ENCODE peak calls at places on chromosomes 4 and X, in seven cellular contexts. W is K562, L is body of pancreas, X is A549, G is right lobe of liver, I is heart left ventricle, J is upper lobe of left lung. P is an unnamed sample.

GRCh38 chr4:25007608-25008007 is 23.1 kb downstream of the LGI2 start:
- ATAC-seq in J (peak), G (no peak), I (no peak), W (no peak), L (no peak), X (no peak), P (no peak)

GRCh38 chrX:41240504-41240903 is 93.5 kb upstream of the DDX3X start:
- ATAC-seq in G (no peak), X (no peak), L (no peak), I (no peak), W (no peak), J (no peak), P (no peak)

GRCh38 chr4:7124643-7125442 is 57.0 kb upstream of the GRPEL1 start:
- ATAC-seq in G (peak), J (peak), I (peak), W (peak), L (peak), X (peak), P (peak)

GRCh38 chrX:71606536-71607216 is 11.6 kb downstream of the CXCR3 start:
- ATAC-seq in W (no peak), G (no peak), L (no peak), I (no peak), X (no peak), J (no peak), P (no peak)

GRCh38 chr4:17385403-17385802 is 126.5 kb downstream of the QDPR start:
- ATAC-seq in X (no peak), L (no peak), G (peak), J (peak), I (peak), W (no peak), P (no peak)

GRCh38 chr4:40149960-40150385 is 46.9 kb upstream of the RHOH start:
- ATAC-seq in L (peak), I (peak), J (peak), W (peak), G (peak), X (peak), P (no peak)

GRCh38 chr4:84597450-84597849 is 14.5 kb downstream of the CDS1 start:
- ATAC-seq in J (peak), L (no peak), G (no peak), W (peak), X (no peak), I (no peak), P (no peak)

GRCh38 chr4:39106011-39106410 is 44.0 kb downstream of the KLHL5 start:
- ATAC-seq in L (no peak), J (no peak), I (no peak), G (no peak), X (no peak), W (no peak), P (no peak)

GRCh38 chrX:17403231-17403691 is 28.3 kb downstream of the NHS start:
- ATAC-seq in J (no peak), L (peak), W (no peak), I (peak), G (no peak), X (no peak), P (peak)

GRCh38 chr4:8592366-8593267 is at the start of gene CPZ:
- ATAC-seq in W (peak), J (peak), I (no peak), X (peak), L (no peak), G (no peak), P (peak)

GRCh38 chrX:22057667-22058066 is 25.5 kb downstream of the PHEX start:
- ATAC-seq in J (no peak), L (no peak), I (no peak), W (no peak), G (no peak), X (no peak), P (no peak)

GRCh38 chr4:82797591-82798081 is 960 bp downstream of the SCD5 start:
- ATAC-seq in G (peak), W (no peak), I (no peak), X (no peak), L (peak), J (no peak), P (no peak)

GRCh38 chr4:82799006-82799881 is 648 bp upstream of the SCD5 start:
- ATAC-seq in W (peak), G (peak), L (no peak), I (no peak), X (peak), J (peak), P (no peak)

GRCh38 chr4:82801910-82802521 is 3.4 kb upstream of the SCD5 start:
- ATAC-seq in X (peak), W (peak), G (no peak), L (no peak), I (no peak), J (no peak), P (no peak)

GRCh38 chr4:82797048-82797590 is 1.5 kb downstream of the SCD5 start:
- ATAC-seq in J (no peak), W (no peak), L (peak), G (peak), I (no peak), X (no peak), P (no peak)

GRCh38 chr4:82798168-82799005 is at the start of gene SCD5:
- ATAC-seq in X (peak), G (peak), J (peak), W (peak), L (peak), I (peak), P (peak)
- TF ChIP-seq POLR2A in X (no peak), G (no peak), J (no peak), W (no peak), L (peak), I (no peak), P (no peak)

DNA sequence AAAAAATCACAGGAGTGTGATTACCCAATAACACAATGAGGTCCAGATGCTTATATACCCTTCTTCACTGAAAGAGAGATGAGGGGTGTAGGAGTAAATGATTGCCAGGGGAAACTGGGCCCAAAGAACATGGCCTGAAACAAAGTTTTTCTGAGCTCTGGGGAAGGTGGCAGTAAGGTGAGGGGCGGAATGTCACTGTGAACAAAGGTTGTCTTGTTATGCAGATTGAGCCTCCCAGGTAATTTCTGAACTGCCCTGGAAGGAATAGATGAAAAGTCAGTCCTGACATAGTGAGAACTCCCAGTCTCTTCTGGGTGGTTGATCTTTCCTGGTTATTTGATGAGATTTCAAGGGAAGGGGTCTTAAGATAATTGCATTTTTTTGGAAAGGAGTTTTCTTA is 2.5 kb upstream of the TMEM47 start:
- ATAC-seq in X (no peak), G (no peak), J (no peak), W (no peak), I (no peak), L (no peak), P (no peak)
- TF ChIP-seq POLR2A in X (no peak), G (no peak), J (no peak), W (no peak), I (no peak), L (no peak), P (no peak)

GRCh38 chrX:53714580-53715335 is 28.2 kb upstream of the HUWE1 start:
- ATAC-seq in G (peak), L (peak), X (no peak), W (peak), I (no peak), J (no peak), P (no peak)

GRCh38 chrX:53715336-53715924 is 28.9 kb upstream of the HUWE1 start:
- ATAC-seq in J (no peak), L (no peak), I (no peak), G (no peak), X (no peak), W (no peak), P (no peak)

GRCh38 chrX:53717205-53717604 is 30.7 kb upstream of the HUWE1 start:
- ATAC-seq in W (no peak), G (no peak), X (no peak), I (no peak), J (no peak), L (no peak), P (no peak)

GRCh38 chrX:53718073-53718472 is 31.6 kb upstream of the HUWE1 start:
- ATAC-seq in J (no peak), I (no peak), L (no peak), W (no peak), G (no peak), X (no peak), P (no peak)

GRCh38 chrX:53716328-53717088 is 30.0 kb upstream of the HUWE1 start:
- ATAC-seq in X (no peak), G (no peak), W (no peak), L (no peak), I (no peak), J (no peak), P (no peak)
- TF ChIP-seq POLR2A in X (no peak), G (no peak), W (no peak), L (no peak), I (no peak), J (no peak), P (no peak)

GRCh38 chrX:136496768-136497555 is 430 bp upstream of the HTATSF1 start:
- ATAC-seq in J (peak), W (peak), L (peak), X (peak), G (peak), I (peak), P (peak)
- TF ChIP-seq POLR2A in J (peak), W (peak), L (peak), X (peak), G (peak), I (peak), P (peak)

GRCh38 chr4:41934813-41935651 is at the start of gene TMEM33:
- ATAC-seq in I (peak), W (peak), J (peak), L (peak), X (peak), G (peak), P (peak)
- TF ChIP-seq POLR2A in I (peak), W (peak), J (peak), L (peak), X (peak), G (peak), P (peak)

GRCh38 chr4:96183630-96184029 is 343.7 kb downstream of the PDHA2 start:
- ATAC-seq in G (no peak), W (no peak), I (no peak), L (no peak), X (no peak), J (no peak), P (no peak)
- TF ChIP-seq POLR2A in G (no peak), W (no peak), I (no peak), L (no peak), X (no peak), J (no peak), P (no peak)

GRCh38 chrX:118495061-118495921 is at the start of gene DOCK11:
- ATAC-seq in G (peak), L (peak), J (peak), X (peak), W (peak), I (peak), P (peak)
- TF ChIP-seq POLR2A in G (peak), L (peak), J (peak), X (no peak), W (peak), I (peak), P (peak)

GRCh38 chrX:129843459-129844306 is at the start of gene ZDHHC9:
- ATAC-seq in I (peak), X (peak), J (peak), W (peak), L (peak), G (peak), P (peak)
- TF ChIP-seq POLR2A in I (peak), X (peak), J (peak), W (peak), L (peak), G (peak), P (peak)

P was measured in gastroesophageal sphincter.